ENCODE peak calls at places on chromosomes 11 and 22, in eight cellular contexts. One of them, this sample, is unnamed.

GRCh38 chr11:99513368-99513767 is 492.6 kb downstream of the CNTN5 start:
- DNase-seq in heart left ventricle: no peak
- DNase-seq in body of pancreas: no peak
- DNase-seq in gastrocnemius medialis: no peak
- DNase-seq in stomach: no peak
- DNase-seq in transverse colon: no peak
- DNase-seq in endothelial cell of umbilical vein: no peak
- DNase-seq in A549: no peak
- DNase-seq in this sample: no peak

GRCh38 chr11:19905280-19905853 is 192.7 kb downstream of the NAV2 start:
- DNase-seq in transverse colon: no peak
- DNase-seq in gastrocnemius medialis: no peak
- DNase-seq in stomach: no peak
- DNase-seq in body of pancreas: no peak
- DNase-seq in A549: peak; percentile 61
- DNase-seq in heart left ventricle: no peak
- DNase-seq in endothelial cell of umbilical vein: peak; percentile 63
- DNase-seq in this sample: no peak

GRCh38 chr11:103903005-103903404 is 133.4 kb upstream of the DDI1 start:
- DNase-seq in endothelial cell of umbilical vein: no peak
- DNase-seq in heart left ventricle: no peak
- DNase-seq in gastrocnemius medialis: no peak
- DNase-seq in body of pancreas: no peak
- DNase-seq in stomach: no peak
- DNase-seq in transverse colon: no peak
- DNase-seq in A549: no peak
- DNase-seq in this sample: no peak

GRCh38 chr11:69625476-69625875 is 15.5 kb upstream of the CCND1 start:
- DNase-seq in A549: no peak
- DNase-seq in endothelial cell of umbilical vein: no peak
- DNase-seq in transverse colon: no peak
- DNase-seq in stomach: no peak
- DNase-seq in gastrocnemius medialis: no peak
- DNase-seq in heart left ventricle: no peak
- DNase-seq in body of pancreas: no peak
- DNase-seq in this sample: no peak

GRCh38 chr11:78691215-78691614 is 116.6 kb upstream of the NARS2 start:
- DNase-seq in heart left ventricle: no peak
- DNase-seq in body of pancreas: no peak
- DNase-seq in gastrocnemius medialis: no peak
- DNase-seq in endothelial cell of umbilical vein: no peak
- DNase-seq in transverse colon: no peak
- DNase-seq in stomach: no peak
- DNase-seq in A549: no peak
- DNase-seq in this sample: no peak

GRCh38 chr11:35043933-35044332 is 95.0 kb upstream of the CD44 start:
- DNase-seq in A549: no peak
- DNase-seq in body of pancreas: no peak
- DNase-seq in heart left ventricle: no peak
- DNase-seq in stomach: no peak
- DNase-seq in endothelial cell of umbilical vein: no peak
- DNase-seq in transverse colon: no peak
- DNase-seq in gastrocnemius medialis: peak; percentile 45
- DNase-seq in this sample: no peak

GRCh38 chr11:35275808-35276170 is 136.8 kb downstream of the CD44 start:
- DNase-seq in gastrocnemius medialis: no peak
- DNase-seq in endothelial cell of umbilical vein: no peak
- DNase-seq in stomach: no peak
- DNase-seq in heart left ventricle: no peak
- DNase-seq in body of pancreas: no peak
- DNase-seq in A549: no peak
- DNase-seq in transverse colon: no peak
- DNase-seq in this sample: no peak

GRCh38 chr11:8089791-8090510 is 8.9 kb downstream of the TUB start:
- DNase-seq in body of pancreas: no peak
- DNase-seq in transverse colon: no peak
- DNase-seq in gastrocnemius medialis: no peak
- DNase-seq in endothelial cell of umbilical vein: no peak
- DNase-seq in A549: no peak
- DNase-seq in heart left ventricle: no peak
- DNase-seq in stomach: no peak
- DNase-seq in this sample: no peak

GRCh38 chr22:47808236-47808845 is 1045.9 kb downstream of the TBC1D22A start:
- DNase-seq in stomach: no peak
- DNase-seq in A549: no peak
- DNase-seq in gastrocnemius medialis: no peak
- DNase-seq in body of pancreas: no peak
- DNase-seq in heart left ventricle: no peak
- DNase-seq in transverse colon: no peak
- DNase-seq in endothelial cell of umbilical vein: no peak
- DNase-seq in this sample: no peak

GRCh38 chr22:17199131-17199731 is 20.0 kb downstream of the ADA2 start:
- DNase-seq in endothelial cell of umbilical vein: no peak
- DNase-seq in stomach: no peak
- DNase-seq in transverse colon: no peak
- DNase-seq in heart left ventricle: no peak
- DNase-seq in gastrocnemius medialis: peak; percentile 22
- DNase-seq in A549: no peak
- DNase-seq in body of pancreas: peak; percentile 34
- DNase-seq in this sample: peak; percentile 24

GRCh38 chr11:69562816-69563215 is 78.1 kb upstream of the CCND1 start:
- DNase-seq in gastrocnemius medialis: no peak
- DNase-seq in heart left ventricle: no peak
- DNase-seq in stomach: no peak
- DNase-seq in transverse colon: no peak
- DNase-seq in A549: no peak
- DNase-seq in endothelial cell of umbilical vein: no peak
- DNase-seq in body of pancreas: no peak
- DNase-seq in this sample: no peak

GRCh38 chr22:21624880-21625791 is 4.7 kb downstream of the YDJC start:
- DNase-seq in gastrocnemius medialis: no peak
- DNase-seq in endothelial cell of umbilical vein: no peak
- DNase-seq in heart left ventricle: no peak
- DNase-seq in transverse colon: no peak
- DNase-seq in A549: no peak
- DNase-seq in stomach: no peak
- DNase-seq in body of pancreas: no peak
- DNase-seq in this sample: no peak

GRCh38 chr11:976431-977160 is 50.9 kb downstream of the AP2A2 start:
- DNase-seq in gastrocnemius medialis: peak; percentile 22
- DNase-seq in transverse colon: no peak
- DNase-seq in endothelial cell of umbilical vein: no peak
- DNase-seq in heart left ventricle: no peak
- DNase-seq in stomach: no peak
- DNase-seq in A549: no peak
- DNase-seq in body of pancreas: no peak
- DNase-seq in this sample: no peak

GRCh38 chr22:43994006-43994405 is 30.1 kb upstream of the PARVB start:
- DNase-seq in gastrocnemius medialis: no peak
- DNase-seq in transverse colon: no peak
- DNase-seq in endothelial cell of umbilical vein: no peak
- DNase-seq in heart left ventricle: no peak
- DNase-seq in stomach: no peak
- DNase-seq in A549: no peak
- DNase-seq in body of pancreas: no peak
- DNase-seq in this sample: no peak

GRCh38 chr22:46006379-46007002 is 29.5 kb upstream of the WNT7B start:
- DNase-seq in endothelial cell of umbilical vein: peak; percentile 82
- DNase-seq in stomach: peak; percentile 91
- DNase-seq in A549: peak; percentile 80
- DNase-seq in gastrocnemius medialis: peak; percentile 91
- DNase-seq in heart left ventricle: peak; percentile 97
- DNase-seq in body of pancreas: peak; percentile 92
- DNase-seq in transverse colon: peak; percentile 92
- DNase-seq in this sample: peak; percentile 94

GRCh38 chr22:28938286-28938833 is 55.0 kb downstream of the ZNRF3 start:
- DNase-seq in stomach: no peak
- DNase-seq in body of pancreas: no peak
- DNase-seq in A549: no peak
- DNase-seq in endothelial cell of umbilical vein: peak; percentile 60
- DNase-seq in heart left ventricle: no peak
- DNase-seq in transverse colon: no peak
- DNase-seq in gastrocnemius medialis: no peak
- DNase-seq in this sample: no peak

GRCh38 chr22:30565341-30565740 is 9.1 kb downstream of the GAL3ST1 start:
- DNase-seq in body of pancreas: no peak
- DNase-seq in gastrocnemius medialis: no peak
- DNase-seq in transverse colon: no peak
- DNase-seq in stomach: no peak
- DNase-seq in A549: no peak
- DNase-seq in endothelial cell of umbilical vein: no peak
- DNase-seq in heart left ventricle: no peak
- DNase-seq in this sample: no peak

GRCh38 chr11:1335811-1336761 is 26.7 kb upstream of the TOLLIP start:
- DNase-seq in body of pancreas: peak; percentile 82
- DNase-seq in A549: no peak
- DNase-seq in heart left ventricle: peak; percentile 80
- DNase-seq in stomach: peak; percentile 57
- DNase-seq in endothelial cell of umbilical vein: no peak
- DNase-seq in gastrocnemius medialis: peak; percentile 96
- DNase-seq in transverse colon: peak; percentile 69
- DNase-seq in this sample: peak; percentile 78

GRCh38 chr11:115222218-115222862 is 281.9 kb downstream of the CADM1 start:
- DNase-seq in endothelial cell of umbilical vein: peak; percentile 40
- DNase-seq in transverse colon: peak; percentile 15
- DNase-seq in heart left ventricle: no peak
- DNase-seq in body of pancreas: no peak
- DNase-seq in stomach: no peak
- DNase-seq in gastrocnemius medialis: no peak
- DNase-seq in A549: peak; percentile 54
- DNase-seq in this sample: no peak

DNA sequence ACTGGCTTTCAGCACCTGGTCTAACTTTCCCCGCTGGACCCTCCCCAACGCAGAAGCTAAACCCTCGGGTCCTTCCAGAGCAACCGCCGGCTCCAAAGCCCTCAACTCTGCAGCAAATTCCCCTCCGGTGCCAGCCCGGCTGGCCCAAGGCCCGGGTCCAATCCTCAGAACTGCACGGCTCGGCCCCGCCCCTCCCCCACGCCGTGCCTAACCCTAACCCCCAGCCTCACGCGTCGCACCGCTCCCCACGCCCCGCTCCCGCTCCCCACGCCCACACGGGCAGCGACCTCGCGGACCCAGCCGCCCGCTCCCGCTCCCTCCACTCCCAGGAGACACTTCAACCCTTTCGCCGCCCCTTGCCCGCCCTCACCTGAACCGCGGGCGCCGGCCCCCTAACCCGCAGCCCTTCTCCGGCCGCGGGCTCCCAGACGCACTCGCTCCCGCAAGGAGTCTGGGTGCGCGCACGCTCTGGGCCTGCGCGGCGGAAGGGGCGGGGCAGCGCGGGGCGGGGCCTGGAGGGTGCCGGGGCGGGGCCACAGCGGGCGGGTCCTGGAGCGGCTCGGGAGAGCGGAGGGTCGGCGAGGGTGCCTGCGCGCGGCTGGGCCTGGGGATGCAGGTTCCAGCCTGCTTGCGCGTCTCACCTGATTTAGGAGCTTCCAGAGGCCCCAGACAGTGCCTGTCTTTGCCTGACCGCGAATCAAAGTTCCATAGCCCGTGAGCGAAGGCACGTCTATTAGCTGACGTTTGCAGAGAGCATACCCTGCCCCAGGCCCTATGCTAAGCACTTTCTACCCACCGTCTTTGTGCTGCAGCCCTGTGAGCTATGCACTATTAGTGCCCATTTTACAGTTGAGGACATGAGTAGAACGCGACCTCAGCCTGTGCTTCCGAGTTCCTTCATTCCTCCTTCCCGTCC is at the start of gene NFRKB:
- DNase-seq in heart left ventricle: peak; percentile 95
- DNase-seq in gastrocnemius medialis: peak; percentile 73
- DNase-seq in transverse colon: peak; percentile 93
- DNase-seq in body of pancreas: peak; percentile 85
- DNase-seq in endothelial cell of umbilical vein: peak; percentile 84
- DNase-seq in stomach: peak; percentile 93
- DNase-seq in A549: peak; percentile 76
- DNase-seq in this sample: peak; percentile 81
- TF ChIP-seq POLR2A in heart left ventricle: no peak
- TF ChIP-seq POLR2A in gastrocnemius medialis: peak; percentile 57
- TF ChIP-seq POLR2A in transverse colon: peak; percentile 64
- TF ChIP-seq POLR2A in body of pancreas: peak; percentile 52
- TF ChIP-seq POLR2A in endothelial cell of umbilical vein: peak; percentile 83
- TF ChIP-seq POLR2A in stomach: no peak
- TF ChIP-seq POLR2A in A549: peak; percentile 70
- TF ChIP-seq POLR2A in this sample: peak; percentile 29

GRCh38 chr11:73597956-73598718 is at the start of gene FAM168A:
- DNase-seq in stomach: peak; percentile 96
- DNase-seq in transverse colon: peak; percentile 97
- DNase-seq in A549: peak; percentile 98
- DNase-seq in gastrocnemius medialis: peak; percentile 95
- DNase-seq in endothelial cell of umbilical vein: peak; percentile 95
- DNase-seq in heart left ventricle: peak; percentile 98
- DNase-seq in body of pancreas: peak; percentile 98
- DNase-seq in this sample: peak; percentile 97
- TF ChIP-seq POLR2A in stomach: peak; percentile 55
- TF ChIP-seq POLR2A in transverse colon: peak; percentile 46
- TF ChIP-seq POLR2A in A549: peak; percentile 84
- TF ChIP-seq POLR2A in gastrocnemius medialis: peak; percentile 74
- TF ChIP-seq POLR2A in endothelial cell of umbilical vein: peak; percentile 83
- TF ChIP-seq POLR2A in heart left ventricle: no peak
- TF ChIP-seq POLR2A in body of pancreas: peak; percentile 21
- TF ChIP-seq POLR2A in this sample: peak; percentile 51

GRCh38 chr11:65016705-65017104 is 2.7 kb downstream of the ARL2 start:
- DNase-seq in A549: no peak
- DNase-seq in transverse colon: no peak
- DNase-seq in gastrocnemius medialis: no peak
- DNase-seq in stomach: no peak
- DNase-seq in endothelial cell of umbilical vein: no peak
- DNase-seq in body of pancreas: no peak
- DNase-seq in heart left ventricle: no peak
- DNase-seq in this sample: no peak

GRCh38 chr11:65013130-65013691 is 749 bp upstream of the ARL2 start:
- DNase-seq in transverse colon: peak; percentile 96
- DNase-seq in body of pancreas: peak; percentile 93
- DNase-seq in gastrocnemius medialis: peak; percentile 86
- DNase-seq in A549: peak; percentile 94
- DNase-seq in heart left ventricle: peak; percentile 94
- DNase-seq in stomach: peak; percentile 93
- DNase-seq in endothelial cell of umbilical vein: no peak
- DNase-seq in this sample: peak; percentile 95

GRCh38 chr11:65013692-65014145 is 241 bp upstream of the ARL2 start:
- DNase-seq in stomach: peak; percentile 89
- DNase-seq in endothelial cell of umbilical vein: peak; percentile 92
- DNase-seq in gastrocnemius medialis: peak; percentile 88
- DNase-seq in A549: no peak
- DNase-seq in body of pancreas: peak; percentile 91
- DNase-seq in transverse colon: peak; percentile 92
- DNase-seq in heart left ventricle: peak; percentile 96
- DNase-seq in this sample: peak; percentile 91

GRCh38 chr11:65017927-65018326 is 4.0 kb downstream of the ARL2 start:
- DNase-seq in stomach: no peak
- DNase-seq in A549: no peak
- DNase-seq in endothelial cell of umbilical vein: no peak
- DNase-seq in gastrocnemius medialis: no peak
- DNase-seq in transverse colon: no peak
- DNase-seq in heart left ventricle: no peak
- DNase-seq in body of pancreas: no peak
- DNase-seq in this sample: no peak

GRCh38 chr11:65014146-65014960 is at the start of gene ARL2:
- DNase-seq in stomach: peak; percentile 36
- DNase-seq in body of pancreas: peak; percentile 34
- DNase-seq in gastrocnemius medialis: peak; percentile 42
- DNase-seq in endothelial cell of umbilical vein: no peak
- DNase-seq in transverse colon: no peak
- DNase-seq in heart left ventricle: no peak
- DNase-seq in A549: peak; percentile 91
- DNase-seq in this sample: no peak
- TF ChIP-seq POLR2A in stomach: no peak
- TF ChIP-seq POLR2A in body of pancreas: no peak
- TF ChIP-seq POLR2A in gastrocnemius medialis: peak; percentile 54
- TF ChIP-seq POLR2A in endothelial cell of umbilical vein: peak; percentile 70
- TF ChIP-seq POLR2A in transverse colon: peak; percentile 51
- TF ChIP-seq POLR2A in heart left ventricle: no peak
- TF ChIP-seq POLR2A in A549: peak; percentile 26
- TF ChIP-seq POLR2A in this sample: peak; percentile 54

GRCh38 chr22:19962909-19963806 is 21.5 kb upstream of the TXNRD2 start:
- DNase-seq in body of pancreas: peak; percentile 95
- DNase-seq in A549: no peak
- DNase-seq in heart left ventricle: peak; percentile 40
- DNase-seq in stomach: peak; percentile 95
- DNase-seq in transverse colon: peak; percentile 93
- DNase-seq in endothelial cell of umbilical vein: peak; percentile 43
- DNase-seq in gastrocnemius medialis: no peak
- DNase-seq in this sample: peak; percentile 79
- TF ChIP-seq POLR2A in body of pancreas: peak; percentile 37
- TF ChIP-seq POLR2A in A549: no peak
- TF ChIP-seq POLR2A in heart left ventricle: no peak
- TF ChIP-seq POLR2A in stomach: no peak
- TF ChIP-seq POLR2A in transverse colon: peak; percentile 37
- TF ChIP-seq POLR2A in endothelial cell of umbilical vein: peak; percentile 39
- TF ChIP-seq POLR2A in gastrocnemius medialis: no peak
- TF ChIP-seq POLR2A in this sample: no peak